ENCODE peak calls at places on chromosome 19, in six cellular contexts. I, B, Y, D, U and J are unnamed samples.

GRCh38 chr19:20661150-20661819 is at the start of gene ZNF626:
- DNase-seq in I (peak), B (peak), Y (peak), D (peak), U (peak), J (no peak)

GRCh38 chr19:10339380-10339960 is at the start of gene ICAM3:
- DNase-seq in I (no peak), B (no peak), Y (no peak), D (no peak), U (no peak), J (no peak)

GRCh38 chr19:8001995-8002849 is 3.2 kb downstream of the ELAVL1 start:
- DNase-seq in I (peak), B (peak), Y (peak), D (peak), U (peak), J (peak)

GRCh38 chr19:29086182-29086581 is 126.8 kb downstream of the UQCRFS1 start:
- DNase-seq in I (no peak), B (no peak), Y (no peak), D (no peak), U (no peak), J (no peak)

GRCh38 chr19:13143135-13143534 is 7.0 kb downstream of the STX10 start:
- DNase-seq in I (peak), B (no peak), Y (no peak), D (no peak), U (no peak), J (peak)

GRCh38 chr19:56654151-56654550 is 11.2 kb downstream of the SMIM17 start:
- DNase-seq in I (no peak), B (no peak), Y (no peak), D (no peak), U (no peak), J (no peak)

GRCh38 chr19:55641376-55642152 is 762 bp downstream of the ZNF580 start:
- DNase-seq in I (no peak), B (no peak), Y (no peak), D (no peak), U (no peak), J (no peak)

GRCh38 chr19:39014037-39014436 is 18.3 kb downstream of the FBXO27 start:
- DNase-seq in I (no peak), B (no peak), Y (no peak), D (no peak), U (no peak), J (no peak)

GRCh38 chr19:40366697-40367561 is 18.4 kb downstream of the PLD3 start:
- DNase-seq in I (peak), B (no peak), Y (peak), D (no peak), U (peak), J (no peak)

GRCh38 chr19:38319421-38320258 is at the start of gene KCNK6:
- DNase-seq in I (no peak), B (peak), Y (peak), D (peak), U (no peak), J (peak)

GRCh38 chr19:19538077-19538764 is at the start of gene CILP2:
- DNase-seq in I (no peak), B (no peak), Y (peak), D (peak), U (peak), J (peak)

GRCh38 chr19:10818306-10819123 is 17.5 kb downstream of the TMED1 start:
- DNase-seq in I (no peak), B (no peak), Y (no peak), D (no peak), U (no peak), J (no peak)

GRCh38 chr19:7705387-7706187 is 3.7 kb upstream of the FCER2 start:
- DNase-seq in I (no peak), B (peak), Y (no peak), D (no peak), U (no peak), J (no peak)

GRCh38 chr19:58477130-58477529 is 978 bp downstream of the ZNF446 start:
- DNase-seq in I (no peak), B (no peak), Y (no peak), D (no peak), U (no peak), J (no peak)

GRCh38 chr19:58060231-58060630 is 1.1 kb downstream of the ZNF135 start:
- DNase-seq in I (no peak), B (no peak), Y (no peak), D (no peak), U (no peak), J (no peak)

GRCh38 chr19:56112313-56112709 is 8.8 kb downstream of the ZNF787 start:
- DNase-seq in I (no peak), B (no peak), Y (no peak), D (no peak), U (no peak), J (no peak)

GRCh38 chr19:38206006-38206745 is 17.8 kb downstream of the DPF1 start:
- DNase-seq in I (no peak), B (no peak), Y (no peak), D (no peak), U (no peak), J (no peak)

GRCh38 chr19:4987286-4987685 is 18.4 kb downstream of the KDM4B start:
- DNase-seq in I (no peak), B (no peak), Y (no peak), D (no peak), U (no peak), J (no peak)

GRCh38 chr19:32817252-32817912 is 52.2 kb downstream of the SLC7A9 start:
- DNase-seq in I (no peak), B (no peak), Y (no peak), D (no peak), U (no peak), J (no peak)

DNA sequence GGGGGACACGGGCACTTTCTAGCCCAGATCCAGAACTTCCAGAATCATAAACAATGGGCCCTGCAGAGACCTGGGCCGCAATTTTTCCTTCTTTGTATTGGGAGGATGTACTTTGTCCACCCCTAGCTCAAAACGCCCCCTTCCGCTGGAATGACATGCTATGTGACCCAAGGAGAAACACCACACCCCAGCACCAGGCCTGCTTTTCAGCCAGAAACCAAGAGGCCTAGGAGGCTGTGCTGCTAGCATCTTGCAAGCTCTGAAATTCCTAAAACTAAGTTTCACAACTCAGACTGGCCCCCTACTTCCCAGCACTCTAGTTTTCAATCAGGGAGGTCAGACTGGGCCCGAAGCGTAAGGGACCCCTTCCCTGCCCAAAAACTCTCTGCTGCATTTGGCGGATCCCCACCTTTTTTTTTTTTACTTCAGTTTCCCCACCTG is 538 bp downstream of the LSM4 start:
- DNase-seq in I (peak), B (no peak), Y (peak), D (no peak), U (no peak), J (peak)
- TF ChIP-seq CTCF in I (peak), B (no peak), Y (no peak), D (no peak), U (peak), J (no peak)

GRCh38 chr19:2523630-2524311 is 47.8 kb downstream of the GADD45B start:
- DNase-seq in I (peak), B (no peak), Y (no peak), D (no peak), U (no peak), J (no peak)
- TF ChIP-seq CTCF in I (peak), B (peak), Y (no peak), D (no peak), U (peak), J (no peak)

DNA sequence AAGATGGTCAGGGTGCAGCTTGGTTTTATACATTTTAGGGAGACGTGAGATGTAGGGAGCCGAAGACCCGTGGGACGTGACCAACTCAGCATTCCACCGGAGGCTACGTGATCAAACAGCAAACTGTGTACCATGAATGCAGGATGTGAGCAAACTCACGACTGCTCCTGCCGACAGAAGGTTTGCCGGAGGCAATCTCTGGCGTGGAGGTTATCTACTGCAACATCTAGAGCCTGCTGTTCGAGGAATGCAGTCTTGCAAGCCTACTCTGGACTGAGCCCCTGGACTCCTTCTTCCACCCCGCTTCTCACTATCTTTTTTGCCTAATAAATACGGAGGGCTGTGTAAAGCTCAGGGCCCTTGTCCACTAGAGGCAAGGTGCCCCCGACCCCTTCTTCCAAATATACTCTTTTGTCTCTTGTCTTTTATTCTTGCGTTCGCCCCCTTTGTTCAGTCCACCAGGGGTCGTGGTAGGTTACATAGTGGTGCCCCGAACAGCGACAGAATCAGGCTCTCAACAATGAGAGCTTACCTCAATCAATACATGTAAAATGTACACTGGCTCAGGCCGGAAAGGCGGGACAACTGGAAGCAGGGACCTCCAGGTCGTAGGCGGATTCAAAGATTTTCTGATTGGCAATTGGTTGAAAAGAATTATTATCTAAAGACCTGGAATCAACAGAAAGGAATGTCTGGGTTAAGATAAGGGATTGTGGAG is 8.9 kb upstream of the OR1I1 start:
- DNase-seq in I (no peak), B (peak), Y (peak), D (no peak), U (no peak), J (peak)
- TF ChIP-seq CTCF in I (no peak), B (no peak), Y (no peak), D (no peak), U (no peak), J (no peak)

GRCh38 chr19:1145635-1146417 is 28.2 kb downstream of the SBNO2 start:
- DNase-seq in I (no peak), B (no peak), Y (no peak), D (no peak), U (no peak), J (no peak)
- TF ChIP-seq CTCF in I (no peak), B (no peak), Y (no peak), D (no peak), U (no peak), J (no peak)

GRCh38 chr19:23996549-23996948 is 81.9 kb downstream of the ZNF726 start:
- DNase-seq in I (no peak), B (no peak), Y (peak), D (no peak), U (no peak), J (peak)
- TF ChIP-seq CTCF in I (peak), B (no peak), Y (peak), D (peak), U (peak), J (peak)

GRCh38 chr19:43610493-43610892 is 1.4 kb upstream of the SRRM5 start:
- DNase-seq in I (peak), B (no peak), Y (no peak), D (no peak), U (no peak), J (no peak)
- TF ChIP-seq CTCF in I (no peak), B (no peak), Y (no peak), D (no peak), U (no peak), J (no peak)